ENCODE peak calls at places on chromosome 10, in five cellular contexts. V is OCI-LY7; X is cardiac muscle cell; B is effector memory CD4-positive, alpha-beta T cell; I is IMR-90. W is an unnamed sample. For H3K9me3 and H3K4me1, the result is how much of the 10 kb centered on the place peaks cover.

GRCh38 chr10:19325581-19325980 is 277.0 kb downstream of the MALRD1 start:
- DNase-seq in I (peak), B (no peak), X (peak), V (no peak), W (no peak)

GRCh38 chr10:3486346-3487065 is 298.5 kb downstream of the KLF6 start:
- DNase-seq in V (no peak), X (no peak), I (peak), B (no peak), W (no peak)

GRCh38 chr10:7696545-7696944 is 6.6 kb upstream of the ITIH2 start:
- DNase-seq in I (no peak), V (no peak), X (peak), B (no peak), W (no peak)

GRCh38 chr10:86363184-86363832 is 3.3 kb downstream of the GRID1 start:
- DNase-seq in X (peak), B (no peak), V (no peak), I (no peak), W (no peak)

GRCh38 chr10:43824934-43825333 is 176.3 kb upstream of the ZNF32 start:
- DNase-seq in B (no peak), I (peak), V (no peak), X (peak), W (no peak)

GRCh38 chr10:91635401-91636400 is 2.8 kb upstream of the PPP1R3C start:
- DNase-seq in B (no peak), X (peak), I (peak), V (peak), W (peak)

GRCh38 chr10:44384601-44385422 is at the start of gene CXCL12:
- DNase-seq in B (no peak), I (peak), V (no peak), X (peak), W (no peak)

GRCh38 chr10:112966191-112966855 is 16.3 kb downstream of the TCF7L2 start:
- DNase-seq in B (no peak), X (no peak), I (no peak), V (no peak), W (peak)

GRCh38 chr10:6478722-6479121 is 101.4 kb downstream of the PRKCQ start:
- DNase-seq in X (no peak), V (no peak), B (no peak), I (no peak), W (no peak)

GRCh38 chr10:89879121-89879520 is 177.7 kb downstream of the KIF20B start:
- DNase-seq in B (no peak), V (no peak), I (no peak), X (peak), W (no peak)

GRCh38 chr10:27950165-27950564 is 48.7 kb downstream of the ODAD2 start:
- DNase-seq in X (no peak), I (peak), V (no peak), B (no peak), W (no peak)

GRCh38 chr10:77590344-77591237 is 47.0 kb downstream of the KCNMA1 start:
- DNase-seq in B (no peak), I (no peak), X (no peak), V (no peak), W (no peak)

GRCh38 chr10:24425151-24425550 is 216.2 kb downstream of the KIAA1217 start:
- DNase-seq in I (no peak), X (no peak), V (no peak), B (no peak), W (no peak)

GRCh38 chr10:103820101-103821062 is 35.0 kb downstream of the SH3PXD2A start:
- DNase-seq in B (no peak), I (peak), V (no peak), X (peak), W (peak)

GRCh38 chr10:130492266-130492934 is 356.2 kb downstream of the GLRX3 start:
- DNase-seq in X (no peak), V (no peak), I (no peak), B (no peak), W (no peak)

GRCh38 chr10:113960617-113961260 is 82.9 kb upstream of the ADRB1 start:
- DNase-seq in X (no peak), V (peak), B (peak), I (no peak), W (no peak)

GRCh38 chr10:112741830-112742402 is 208.1 kb upstream of the TCF7L2 start:
- DNase-seq in I (no peak), V (no peak), B (no peak), X (no peak), W (no peak)

GRCh38 chr10:103125323-103126267 is 67.5 kb downstream of the NT5C2 start:
- DNase-seq in I (peak), B (no peak), X (peak), V (no peak), W (no peak)

GRCh38 chr10:69446229-69446628 is 5.0 kb upstream of the TSPAN15 start:
- DNase-seq in B (no peak), V (no peak), I (no peak), X (peak), W (no peak)

GRCh38 chr10:99266383-99266782 is 30.7 kb upstream of the HPSE2 start:
- DNase-seq in I (no peak), X (no peak), V (peak), B (no peak), W (peak)

GRCh38 chr10:91163709-91164474 is 56.6 kb upstream of the PCGF5 start:
- DNase-seq in V (no peak), B (peak), X (peak), I (peak), W (peak)

GRCh38 chr10:117004627-117005453 is at the start of gene SHTN1:
- DNase-seq in V (no peak), B (no peak), X (peak), I (peak), W (peak)

GRCh38 chr10:127148933-127149220 is 47.5 kb downstream of the INSYN2A start:
- DNase-seq in V (no peak), I (peak), B (no peak), X (peak), W (no peak)

GRCh38 chr10:133183646-133184378 is 23.8 kb downstream of the KNDC1 start:
- DNase-seq in I (no peak), X (no peak), B (no peak), V (no peak), W (no peak)

GRCh38 chr10:25725917-25726716 is 207.9 kb upstream of the MYO3A start:
- DNase-seq in I (peak), V (peak), X (peak), B (no peak), W (peak)

GRCh38 chr10:22340362-22341189 is 4.7 kb upstream of the SPAG6 start:
- DNase-seq in B (peak), X (peak), V (peak), I (peak), W (peak)

GRCh38 chr10:69451209-69451783 is at the start of gene TSPAN15:
- DNase-seq in I (peak), B (peak), V (peak), X (peak), W (peak)

GRCh38 chr10:60280475-60280874 is 109.2 kb downstream of the ANK3 start:
- DNase-seq in B (no peak), V (no peak), X (no peak), I (no peak), W (no peak)

GRCh38 chr10:11205026-11205772 is 187.5 kb downstream of the CELF2 start:
- DNase-seq in V (no peak), I (peak), B (no peak), X (no peak), W (no peak)

GRCh38 chr10:103584216-103585010 is 90.9 kb downstream of the NEURL1 start:
- DNase-seq in X (peak), I (no peak), B (peak), V (peak), W (no peak)

GRCh38 chr10:34479520-34480179 is 335.4 kb downstream of the PARD3 start:
- DNase-seq in X (no peak), V (no peak), I (no peak), B (no peak), W (no peak)

GRCh38 chr10:100724531-100725027 is 20.8 kb upstream of the PAX2 start:
- DNase-seq in I (no peak), X (no peak), B (no peak), V (no peak), W (no peak)

GRCh38 chr10:130941886-130942285 is 369.6 kb downstream of the TCERG1L start:
- DNase-seq in X (no peak), V (no peak), I (no peak), B (no peak), W (no peak)

GRCh38 chr10:31759124-31759798 is 169.4 kb downstream of the ARHGAP12 start:
- DNase-seq in B (no peak), V (no peak), X (peak), I (no peak), W (no peak)

GRCh38 chr10:92688573-92688926 is 1.2 kb upstream of the HHEX start:
- DNase-seq in V (no peak), X (no peak), I (no peak), B (no peak), W (no peak)

GRCh38 chr10:6771361-6771760 is 191.3 kb upstream of the PRKCQ start:
- DNase-seq in B (no peak), X (no peak), I (peak), V (no peak), W (no peak)

GRCh38 chr10:86205086-86205760 is 161.4 kb downstream of the GRID1 start:
- DNase-seq in X (no peak), B (no peak), V (no peak), I (no peak), W (no peak)

DNA sequence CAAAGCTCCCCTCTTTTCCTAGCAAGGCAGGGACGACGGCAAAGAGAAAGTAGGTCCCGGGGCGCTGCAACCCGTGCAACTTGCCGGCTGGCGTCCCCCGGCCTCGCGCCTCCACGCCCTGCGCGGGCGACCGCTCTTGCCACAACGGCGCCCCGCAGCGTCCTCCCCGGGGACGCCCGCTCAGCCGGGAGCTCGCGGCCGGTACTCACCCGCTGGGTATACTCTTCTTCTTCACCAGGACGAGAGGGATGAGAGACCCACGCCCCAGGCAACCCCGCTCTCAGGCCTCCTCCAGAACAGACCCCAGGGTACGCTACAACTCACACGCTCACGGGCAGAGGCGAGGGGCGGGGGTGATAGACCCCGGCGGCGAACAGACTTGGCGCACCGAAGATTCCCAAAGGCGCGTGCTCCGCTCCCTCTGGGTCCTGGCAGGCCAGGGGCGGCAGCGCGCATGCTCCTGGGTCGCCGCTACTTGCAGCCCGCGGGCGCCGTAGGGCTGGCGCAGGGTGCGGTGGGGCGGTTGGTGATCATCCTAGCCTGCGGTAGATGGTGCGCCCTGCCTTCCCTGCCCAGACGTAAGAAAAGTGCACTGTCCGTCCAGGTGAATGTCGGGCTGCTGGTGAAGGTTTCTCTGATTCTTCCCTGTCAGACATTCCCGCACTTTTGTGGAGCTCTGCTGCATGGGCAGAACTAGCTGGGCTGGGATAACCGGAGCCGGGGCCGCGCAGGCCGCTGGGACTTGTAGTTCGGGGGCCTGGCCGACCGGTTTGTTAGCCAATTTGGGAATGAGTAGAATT is at the start of gene CC2D2B:
- DNase-seq in V (peak), B (no peak), X (peak), I (peak), W (peak)
- H3K27ac ChIP-seq in V (no peak), B (peak), X (peak), I (peak), W (peak)

GRCh38 chr10:82861889-82862288 is 986.9 kb downstream of the NRG3 start:
- DNase-seq in B (no peak), V (no peak), X (no peak), I (no peak), W (no peak)

GRCh38 chr10:82866424-82867020 is 991.5 kb downstream of the NRG3 start:
- DNase-seq in B (no peak), X (peak), I (peak), V (no peak), W (no peak)

GRCh38 chr10:82867056-82867455 is 992.1 kb downstream of the NRG3 start:
- DNase-seq in V (no peak), B (no peak), I (no peak), X (peak), W (no peak)

GRCh38 chr10:82865366-82865765 is 990.4 kb downstream of the NRG3 start:
- DNase-seq in I (no peak), B (no peak), X (no peak), V (no peak), W (no peak)
- H3K9me3 ChIP-seq in I (under half), B (under half), X (under half), V (under half), W (under half)

GRCh38 chr10:61985715-61986114 is 84.2 kb downstream of the ARID5B start:
- DNase-seq in B (no peak), I (no peak), V (no peak), X (no peak), W (no peak)
- H3K4me1 ChIP-seq in B (under half), I (under half), V (half or more), X (under half), W (under half)

GRCh38 chr10:71873582-71874182 is 22.6 kb upstream of the PSAP start:
- DNase-seq in I (no peak), V (peak), B (no peak), X (no peak), W (no peak)
- H3K27ac ChIP-seq in I (no peak), V (no peak), B (no peak), X (no peak), W (no peak)

DNA sequence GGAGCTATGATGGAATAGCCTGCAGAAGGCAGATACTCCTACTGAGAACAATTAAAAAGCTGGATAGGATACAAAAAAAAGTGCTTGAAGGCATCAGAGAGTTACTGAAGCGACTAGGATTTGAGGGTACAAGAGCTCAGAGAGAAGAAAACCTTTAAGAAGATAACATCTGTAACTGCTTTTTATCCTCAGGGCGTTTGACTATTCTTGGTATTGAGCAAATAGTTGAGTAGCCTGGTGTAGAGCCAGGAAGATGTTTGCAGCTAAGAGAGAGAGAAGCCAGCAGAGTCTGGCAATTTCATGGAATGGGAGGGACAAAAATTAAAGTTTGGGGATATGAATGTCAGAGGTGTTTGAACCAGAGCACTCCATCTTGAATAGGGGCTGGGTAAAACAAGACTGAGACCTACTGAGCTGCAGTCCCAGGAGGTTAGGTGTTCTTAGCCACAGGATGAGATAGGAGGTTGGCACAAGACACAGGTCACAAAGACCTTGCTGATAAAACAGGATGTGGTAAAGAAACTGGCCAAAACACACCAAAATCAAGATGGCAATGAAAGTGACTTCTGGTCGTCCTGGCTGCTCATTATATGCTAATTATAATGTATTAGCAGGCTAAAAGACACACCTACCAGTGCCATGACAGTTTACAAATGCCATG is 428.8 kb downstream of the SH2D4B start:
- DNase-seq in I (no peak), V (no peak), X (no peak), B (no peak), W (no peak)
- H3K9me3 ChIP-seq in I (under half), V (under half), X (under half), B (under half), W (under half)

GRCh38 chr10:110571093-110571743 is 3.7 kb downstream of the SMC3 start:
- DNase-seq in V (no peak), I (no peak), B (no peak), X (no peak), W (no peak)
- H3K4me1 ChIP-seq in V (half or more), I (under half), B (under half), X (under half), W (under half)

GRCh38 chr10:71753960-71754505 is 19.3 kb downstream of the VSIR start:
- DNase-seq in V (no peak), X (no peak), I (no peak), B (no peak), W (no peak)
- H3K27ac ChIP-seq in V (no peak), X (no peak), I (no peak), B (peak), W (no peak)